ENCODE peak calls at places on chromosomes 11 and 22, in seven cellular contexts. L, T, Q, Z, M, O and K are unnamed samples.

GRCh38 chr11:132050577-132051180 is 680.3 kb downstream of the NTM start:
- DNase-seq in L (no peak), T (no peak), Q (no peak), Z (peak), M (no peak), O (no peak), K (no peak)

GRCh38 chr11:876550-876949 is 33.9 kb downstream of the TSPAN4 start:
- DNase-seq in L (no peak), T (no peak), Q (no peak), Z (peak), M (peak), O (no peak), K (no peak)

GRCh38 chr22:22895776-22896445 is 8.3 kb downstream of the IGLL5 start:
- DNase-seq in L (no peak), T (no peak), Q (no peak), Z (no peak), M (no peak), O (no peak), K (no peak)

GRCh38 chr11:18766015-18766414 is 25.6 kb downstream of the PTPN5 start:
- DNase-seq in L (no peak), T (no peak), Q (no peak), Z (no peak), M (no peak), O (no peak), K (no peak)

GRCh38 chr11:225734-226453 is 10.2 kb downstream of the SIRT3 start:
- DNase-seq in L (no peak), T (no peak), Q (no peak), Z (peak), M (no peak), O (no peak), K (no peak)

GRCh38 chr11:67649634-67650540 is 643 bp downstream of the ACY3 start:
- DNase-seq in L (no peak), T (no peak), Q (no peak), Z (no peak), M (no peak), O (no peak), K (no peak)

GRCh38 chr22:28268845-28269244 is 349.8 kb upstream of the PITPNB start:
- DNase-seq in L (no peak), T (no peak), Q (no peak), Z (no peak), M (no peak), O (no peak), K (no peak)

GRCh38 chr11:820655-821512 is 2.2 kb downstream of the PNPLA2 start:
- DNase-seq in L (peak), T (no peak), Q (no peak), Z (peak), M (no peak), O (no peak), K (no peak)

GRCh38 chr11:15293975-15294374 is 179.3 kb downstream of the INSC start:
- DNase-seq in L (no peak), T (no peak), Q (no peak), Z (no peak), M (no peak), O (no peak), K (no peak)

GRCh38 chr11:17413414-17414316 is 25.2 kb upstream of the KCNJ11 start:
- DNase-seq in L (peak), T (no peak), Q (no peak), Z (no peak), M (peak), O (no peak), K (no peak)

GRCh38 chr11:2746401-2747230 is 46.8 kb upstream of the KCNQ1OT1 start:
- DNase-seq in L (peak), T (peak), Q (no peak), Z (no peak), M (no peak), O (no peak), K (no peak)

GRCh38 chr11:112266410-112266778 is 5.7 kb upstream of the PLET1 start:
- DNase-seq in L (no peak), T (no peak), Q (no peak), Z (no peak), M (no peak), O (no peak), K (no peak)

GRCh38 chr11:131186629-131187075 is 183.8 kb upstream of the NTM start:
- DNase-seq in L (no peak), T (no peak), Q (no peak), Z (no peak), M (no peak), O (no peak), K (no peak)

GRCh38 chr11:116871248-116871647 is 33.8 kb upstream of the APOA1 start:
- DNase-seq in L (no peak), T (no peak), Q (no peak), Z (peak), M (no peak), O (no peak), K (no peak)

GRCh38 chr11:127412722-127413121 is 412.2 kb upstream of the KIRREL3 start:
- DNase-seq in L (no peak), T (no peak), Q (no peak), Z (no peak), M (peak), O (no peak), K (no peak)

GRCh38 chr11:10807629-10808552 is 835 bp downstream of the EIF4G2 start:
- DNase-seq in L (peak), T (peak), Q (peak), Z (peak), M (peak), O (peak), K (peak)

GRCh38 chr22:27310966-27311665 is 490.4 kb downstream of the MN1 start:
- DNase-seq in L (no peak), T (no peak), Q (no peak), Z (no peak), M (no peak), O (no peak), K (no peak)

GRCh38 chr11:12186683-12187082 is 76.3 kb downstream of the MICAL2 start:
- DNase-seq in L (no peak), T (no peak), Q (no peak), Z (no peak), M (peak), O (no peak), K (no peak)

GRCh38 chr11:57513911-57514537 is 1.5 kb downstream of the SLC43A1 start:
- DNase-seq in L (peak), T (peak), Q (peak), Z (peak), M (peak), O (no peak), K (no peak)